ENCODE peak calls at places on chromosomes 6 and 20, in seven cellular contexts. One of them, this sample, is unnamed.

GRCh38 chr6:110520992-110521543 is 44.7 kb upstream of the SLC22A16 start:
- DNase-seq in A549: no peak
- DNase-seq in fibroblast of mammary gland: no peak
- DNase-seq in thoracic aorta: no peak
- DNase-seq in endodermal cell: no peak
- DNase-seq in cardiac fibroblast: no peak
- DNase-seq in tibial artery: no peak
- DNase-seq in this sample: no peak

GRCh38 chr6:2858678-2859324 is 17.1 kb upstream of the SERPINB1 start:
- DNase-seq in A549: no peak
- DNase-seq in fibroblast of mammary gland: no peak
- DNase-seq in thoracic aorta: no peak
- DNase-seq in endodermal cell: no peak
- DNase-seq in cardiac fibroblast: no peak
- DNase-seq in tibial artery: no peak
- DNase-seq in this sample: no peak

GRCh38 chr6:98927534-98927933 is 20.2 kb downstream of the FBXL4 start:
- DNase-seq in A549: no peak
- DNase-seq in fibroblast of mammary gland: no peak
- DNase-seq in thoracic aorta: no peak
- DNase-seq in endodermal cell: no peak
- DNase-seq in cardiac fibroblast: no peak
- DNase-seq in tibial artery: no peak
- DNase-seq in this sample: no peak

GRCh38 chr20:46951840-46952497 is 57.3 kb downstream of the EYA2 start:
- DNase-seq in A549: no peak
- DNase-seq in fibroblast of mammary gland: peak; percentile 55
- DNase-seq in thoracic aorta: no peak
- DNase-seq in endodermal cell: peak; percentile 63
- DNase-seq in cardiac fibroblast: no peak
- DNase-seq in tibial artery: no peak
- DNase-seq in this sample: peak; percentile 83

GRCh38 chr6:136158398-136158797 is 91.7 kb downstream of the MTFR2 start:
- DNase-seq in A549: no peak
- DNase-seq in fibroblast of mammary gland: no peak
- DNase-seq in thoracic aorta: no peak
- DNase-seq in endodermal cell: no peak
- DNase-seq in cardiac fibroblast: peak; percentile 91
- DNase-seq in tibial artery: no peak
- DNase-seq in this sample: no peak

GRCh38 chr6:93784794-93785757 is 365.7 kb upstream of the EPHA7 start:
- DNase-seq in A549: no peak
- DNase-seq in fibroblast of mammary gland: peak; percentile 99
- DNase-seq in thoracic aorta: no peak
- DNase-seq in endodermal cell: no peak
- DNase-seq in cardiac fibroblast: peak; percentile 81
- DNase-seq in tibial artery: no peak
- DNase-seq in this sample: no peak

GRCh38 chr6:16819752-16820151 is 58.5 kb upstream of the ATXN1 start:
- DNase-seq in A549: no peak
- DNase-seq in fibroblast of mammary gland: peak; percentile 52
- DNase-seq in thoracic aorta: no peak
- DNase-seq in endodermal cell: no peak
- DNase-seq in cardiac fibroblast: peak; percentile 20
- DNase-seq in tibial artery: no peak
- DNase-seq in this sample: peak; percentile 40

GRCh38 chr6:9139762-9140161 is 704.4 kb upstream of the SLC35B3 start:
- DNase-seq in A549: no peak
- DNase-seq in fibroblast of mammary gland: peak; percentile 56
- DNase-seq in thoracic aorta: no peak
- DNase-seq in endodermal cell: no peak
- DNase-seq in cardiac fibroblast: no peak
- DNase-seq in tibial artery: no peak
- DNase-seq in this sample: peak; percentile 70

GRCh38 chr6:36268478-36269248 is 1.2 kb upstream of the PNPLA1 start:
- DNase-seq in A549: no peak
- DNase-seq in fibroblast of mammary gland: peak; percentile 17
- DNase-seq in thoracic aorta: no peak
- DNase-seq in endodermal cell: no peak
- DNase-seq in cardiac fibroblast: peak; percentile 59
- DNase-seq in tibial artery: no peak
- DNase-seq in this sample: no peak

GRCh38 chr6:132362318-132363185 is 38.7 kb downstream of the MOXD1 start:
- DNase-seq in A549: no peak
- DNase-seq in fibroblast of mammary gland: peak; percentile 22
- DNase-seq in thoracic aorta: no peak
- DNase-seq in endodermal cell: no peak
- DNase-seq in cardiac fibroblast: peak; percentile 28
- DNase-seq in tibial artery: no peak
- DNase-seq in this sample: peak; percentile 70

GRCh38 chr6:64732888-64733287 is 974.1 kb downstream of the EYS start:
- DNase-seq in A549: no peak
- DNase-seq in fibroblast of mammary gland: no peak
- DNase-seq in thoracic aorta: no peak
- DNase-seq in endodermal cell: no peak
- DNase-seq in cardiac fibroblast: peak; percentile 71
- DNase-seq in tibial artery: no peak
- DNase-seq in this sample: peak; percentile 12

GRCh38 chr6:137264308-137265075 is 45.3 kb upstream of the IFNGR1 start:
- DNase-seq in A549: no peak
- DNase-seq in fibroblast of mammary gland: peak; percentile 61
- DNase-seq in thoracic aorta: no peak
- DNase-seq in endodermal cell: no peak
- DNase-seq in cardiac fibroblast: peak; percentile 12
- DNase-seq in tibial artery: no peak
- DNase-seq in this sample: no peak

GRCh38 chr6:54286141-54286540 is 22.1 kb upstream of the TINAG start:
- DNase-seq in A549: no peak
- DNase-seq in fibroblast of mammary gland: peak; percentile 73
- DNase-seq in thoracic aorta: no peak
- DNase-seq in endodermal cell: no peak
- DNase-seq in cardiac fibroblast: no peak
- DNase-seq in tibial artery: no peak
- DNase-seq in this sample: peak; percentile 89

GRCh38 chr6:71335544-71335943 is 46.9 kb downstream of the OGFRL1 start:
- DNase-seq in A549: no peak
- DNase-seq in fibroblast of mammary gland: no peak
- DNase-seq in thoracic aorta: no peak
- DNase-seq in endodermal cell: no peak
- DNase-seq in cardiac fibroblast: no peak
- DNase-seq in tibial artery: no peak
- DNase-seq in this sample: no peak

GRCh38 chr20:3751664-3752385 is 15.7 kb downstream of the ADISSP start:
- DNase-seq in A549: no peak
- DNase-seq in fibroblast of mammary gland: no peak
- DNase-seq in thoracic aorta: no peak
- DNase-seq in endodermal cell: peak; percentile 92
- DNase-seq in cardiac fibroblast: peak; percentile 31
- DNase-seq in tibial artery: no peak
- DNase-seq in this sample: peak; percentile 45

GRCh38 chr20:59063358-59064213 is 21.0 kb upstream of the PRELID3B start:
- DNase-seq in A549: peak; percentile 39
- DNase-seq in fibroblast of mammary gland: peak; percentile 89
- DNase-seq in thoracic aorta: no peak
- DNase-seq in endodermal cell: no peak
- DNase-seq in cardiac fibroblast: peak; percentile 80
- DNase-seq in tibial artery: no peak
- DNase-seq in this sample: peak; percentile 96

DNA sequence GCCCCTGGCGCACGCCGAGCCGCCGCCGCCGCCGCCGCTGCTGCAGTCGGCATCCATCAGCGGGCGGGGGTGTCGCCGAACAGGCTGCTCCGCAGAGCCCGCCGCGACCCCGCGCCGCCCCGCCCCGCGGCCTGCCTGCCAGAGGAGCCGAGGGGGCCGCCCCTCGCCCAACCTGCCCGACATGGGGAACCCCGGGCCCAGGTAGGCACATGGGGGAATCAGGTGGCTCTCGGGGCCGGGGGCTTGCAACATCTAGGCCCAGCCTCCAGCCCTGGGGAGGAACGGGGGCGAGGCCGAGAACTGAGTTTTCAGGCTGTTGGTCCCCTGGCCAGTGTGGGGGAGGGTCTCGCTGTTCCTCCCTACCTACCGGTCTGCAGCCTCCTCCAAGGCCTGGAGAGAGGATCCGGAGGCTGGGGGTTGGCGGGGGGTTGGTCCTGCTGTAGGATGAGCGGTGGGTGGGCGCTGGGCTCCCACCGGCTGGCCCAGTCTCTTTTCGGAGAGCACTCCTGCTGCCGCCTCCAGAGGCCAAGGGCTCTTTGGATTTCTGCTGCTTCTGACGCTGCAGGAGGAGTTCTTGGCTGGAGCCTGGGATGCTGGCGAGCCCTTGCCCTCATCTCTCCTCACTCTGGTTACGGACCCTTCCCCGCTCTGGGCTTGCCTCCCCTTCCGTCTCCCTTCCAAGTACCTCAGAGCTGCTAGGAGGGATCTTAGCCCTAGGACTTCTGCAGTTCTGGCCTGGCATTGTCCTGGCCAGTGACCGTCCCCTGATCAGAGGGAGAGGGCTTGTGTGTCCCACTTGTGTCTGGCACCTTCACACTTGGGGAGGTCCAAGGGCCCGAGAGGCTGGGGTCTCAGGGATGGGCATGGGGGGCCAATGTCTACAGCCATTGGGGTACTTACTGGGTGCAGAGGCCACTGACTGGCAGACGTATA is at the start of gene EPB41L1:
- DNase-seq in A549: no peak
- DNase-seq in fibroblast of mammary gland: no peak
- DNase-seq in thoracic aorta: no peak
- DNase-seq in endodermal cell: peak; percentile 84
- DNase-seq in cardiac fibroblast: peak; percentile 38
- DNase-seq in tibial artery: peak; percentile 76
- DNase-seq in this sample: no peak
- H3K4me3 ChIP-seq in A549: peak within 1 kb of the TSS; percentile 80
- H3K4me3 ChIP-seq in fibroblast of mammary gland: peak within 1 kb of the TSS; percentile 52
- H3K4me3 ChIP-seq in thoracic aorta: peak within 1 kb of the TSS; percentile 84
- H3K4me3 ChIP-seq in endodermal cell: peak within 1 kb of the TSS; percentile 80
- H3K4me3 ChIP-seq in cardiac fibroblast: peak within 1 kb of the TSS; percentile 62
- H3K4me3 ChIP-seq in tibial artery: peak within 1 kb of the TSS; percentile 76
- H3K4me3 ChIP-seq in this sample: peak within 1 kb of the TSS; percentile 37

GRCh38 chr6:159762681-159763293 is 942 bp downstream of the ACAT2 start:
- DNase-seq in A549: no peak
- DNase-seq in fibroblast of mammary gland: no peak
- DNase-seq in thoracic aorta: no peak
- DNase-seq in endodermal cell: no peak
- DNase-seq in cardiac fibroblast: peak; percentile 16
- DNase-seq in tibial artery: peak; percentile 71
- DNase-seq in this sample: peak; percentile 32

GRCh38 chr6:159761135-159761872 is 541 bp upstream of the ACAT2 start:
- DNase-seq in A549: no peak
- DNase-seq in fibroblast of mammary gland: peak; percentile 22
- DNase-seq in thoracic aorta: no peak
- DNase-seq in endodermal cell: peak; percentile 79
- DNase-seq in cardiac fibroblast: peak; percentile 15
- DNase-seq in tibial artery: peak; percentile 73
- DNase-seq in this sample: peak; percentile 17

GRCh38 chr6:159761873-159762680 is at the start of gene ACAT2:
- DNase-seq in A549: peak; percentile 93
- DNase-seq in fibroblast of mammary gland: peak; percentile 94
- DNase-seq in thoracic aorta: peak; percentile 91
- DNase-seq in endodermal cell: peak; percentile 98
- DNase-seq in cardiac fibroblast: peak; percentile 96
- DNase-seq in tibial artery: peak; percentile 98
- DNase-seq in this sample: peak; percentile 86

GRCh38 chr6:159759645-159760044 is 2.2 kb upstream of the ACAT2 start:
- DNase-seq in A549: no peak
- DNase-seq in fibroblast of mammary gland: no peak
- DNase-seq in thoracic aorta: no peak
- DNase-seq in endodermal cell: no peak
- DNase-seq in cardiac fibroblast: no peak
- DNase-seq in tibial artery: no peak
- DNase-seq in this sample: no peak

DNA sequence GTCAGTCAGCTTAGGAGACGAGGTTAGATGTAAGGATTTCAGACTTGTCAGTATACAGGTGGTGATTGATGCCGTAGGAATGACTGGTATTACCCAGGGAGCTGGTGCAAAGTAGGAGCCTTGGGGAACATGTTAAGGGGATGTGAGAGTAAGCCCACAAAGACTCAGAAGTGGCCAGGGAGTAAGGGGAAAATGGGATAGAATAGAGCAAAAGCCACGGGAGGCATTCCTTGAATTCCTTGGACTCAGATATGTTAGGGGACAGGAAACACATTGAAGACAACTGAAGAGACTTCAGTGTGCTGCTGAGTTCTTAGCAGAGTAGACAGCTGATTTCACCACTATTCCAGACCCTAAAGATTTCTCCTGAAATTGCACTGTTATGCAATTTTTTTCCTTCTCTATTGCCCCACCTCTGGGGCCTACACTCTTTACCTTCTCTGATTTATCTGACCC is 1.2 kb upstream of the ACAT2 start:
- DNase-seq in A549: no peak
- DNase-seq in fibroblast of mammary gland: peak; percentile 33
- DNase-seq in thoracic aorta: no peak
- DNase-seq in endodermal cell: peak; percentile 86
- DNase-seq in cardiac fibroblast: peak; percentile 78
- DNase-seq in tibial artery: no peak
- DNase-seq in this sample: peak; percentile 62
- H3K4me3 ChIP-seq in A549: peak overlapping the region; percentile 68
- H3K4me3 ChIP-seq in fibroblast of mammary gland: peak overlapping the region; percentile 89
- H3K4me3 ChIP-seq in thoracic aorta: peak overlapping the region; percentile 86
- H3K4me3 ChIP-seq in endodermal cell: peak overlapping the region; percentile 70
- H3K4me3 ChIP-seq in cardiac fibroblast: peak overlapping the region; percentile 49
- H3K4me3 ChIP-seq in tibial artery: no peak overlapping the region
- H3K4me3 ChIP-seq in this sample: no peak overlapping the region

DNA sequence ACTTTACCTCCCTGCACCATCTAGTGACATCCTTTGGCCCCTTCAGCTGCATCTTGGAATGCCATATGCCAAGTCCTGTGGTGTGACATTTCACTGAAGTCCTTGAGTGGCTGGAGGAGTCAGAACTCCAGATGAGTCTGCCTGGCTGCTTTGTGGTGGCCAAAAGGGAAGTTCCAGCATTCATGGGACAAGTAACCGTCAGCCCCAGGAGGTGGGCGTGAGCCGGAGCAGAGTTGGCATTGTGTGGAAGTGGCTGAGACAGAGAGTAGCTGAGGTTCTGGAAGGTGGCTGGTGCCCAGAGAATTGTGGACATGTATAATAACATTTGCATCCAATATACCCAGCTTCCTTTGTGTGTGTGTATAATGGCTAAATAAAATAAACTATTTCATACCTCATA is 13.9 kb upstream of the TMX4 start:
- DNase-seq in A549: no peak
- DNase-seq in fibroblast of mammary gland: no peak
- DNase-seq in thoracic aorta: no peak
- DNase-seq in endodermal cell: no peak
- DNase-seq in cardiac fibroblast: no peak
- DNase-seq in tibial artery: no peak
- DNase-seq in this sample: no peak
- H3K4me3 ChIP-seq in A549: no peak overlapping the region
- H3K4me3 ChIP-seq in fibroblast of mammary gland: no peak overlapping the region
- H3K4me3 ChIP-seq in thoracic aorta: no peak overlapping the region
- H3K4me3 ChIP-seq in endodermal cell: no peak overlapping the region
- H3K4me3 ChIP-seq in cardiac fibroblast: no peak overlapping the region
- H3K4me3 ChIP-seq in tibial artery: no peak overlapping the region
- H3K4me3 ChIP-seq in this sample: no peak overlapping the region

DNA sequence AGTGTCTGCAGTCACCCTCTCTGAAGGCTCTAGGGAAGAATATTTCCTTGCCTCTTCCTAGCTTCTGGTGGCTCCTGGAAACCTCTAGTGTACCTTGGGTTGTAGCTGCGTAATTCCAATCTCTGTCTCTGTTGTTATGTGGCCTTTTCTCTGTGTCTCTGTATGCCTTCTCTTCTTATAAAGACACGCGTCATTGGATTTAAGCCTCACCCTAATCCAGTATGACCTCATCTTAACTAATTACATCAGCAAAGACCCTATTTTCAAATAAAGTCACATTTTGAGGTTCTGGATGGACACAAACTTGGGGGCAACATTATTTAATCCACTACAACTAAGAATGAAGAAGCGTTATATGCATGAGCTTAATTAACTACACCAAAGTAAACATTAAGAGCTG is 111.4 kb upstream of the ZNF184 start:
- DNase-seq in A549: no peak
- DNase-seq in fibroblast of mammary gland: no peak
- DNase-seq in thoracic aorta: no peak
- DNase-seq in endodermal cell: no peak
- DNase-seq in cardiac fibroblast: no peak
- DNase-seq in tibial artery: no peak
- DNase-seq in this sample: no peak
- H3K4me3 ChIP-seq in A549: no peak overlapping the region
- H3K4me3 ChIP-seq in fibroblast of mammary gland: no peak overlapping the region
- H3K4me3 ChIP-seq in thoracic aorta: no peak overlapping the region
- H3K4me3 ChIP-seq in endodermal cell: no peak overlapping the region
- H3K4me3 ChIP-seq in cardiac fibroblast: no peak overlapping the region
- H3K4me3 ChIP-seq in tibial artery: no peak overlapping the region
- H3K4me3 ChIP-seq in this sample: no peak overlapping the region